ENCODE peak calls at places on chromosomes 13 and 19, in five cellular contexts. One of them, this sample, is unnamed.

GRCh38 chr19:46579286-46579944 is 21.7 kb upstream of the CALM3 start:
- DNase-seq in stomach: no peak
- DNase-seq in brain microvascular endothelial cell: no peak
- DNase-seq in AG04450: no peak
- DNase-seq in ovary: no peak
- DNase-seq in this sample: no peak

GRCh38 chr19:33460221-33460908 is 61.2 kb downstream of the PEPD start:
- DNase-seq in AG04450: no peak
- DNase-seq in stomach: no peak
- DNase-seq in brain microvascular endothelial cell: no peak
- DNase-seq in ovary: no peak
- DNase-seq in this sample: no peak

GRCh38 chr19:6126335-6126974 is 9.0 kb upstream of the ACSBG2 start:
- DNase-seq in ovary: no peak
- DNase-seq in brain microvascular endothelial cell: peak
- DNase-seq in stomach: no peak
- DNase-seq in AG04450: peak
- DNase-seq in this sample: peak

GRCh38 chr19:48836089-48837017 is at the start of gene HSD17B14:
- DNase-seq in ovary: peak
- DNase-seq in stomach: no peak
- DNase-seq in AG04450: no peak
- DNase-seq in brain microvascular endothelial cell: peak
- DNase-seq in this sample: peak

GRCh38 chr19:43527860-43528622 is 1.0 kb upstream of the ETHE1 start:
- DNase-seq in ovary: peak
- DNase-seq in brain microvascular endothelial cell: no peak
- DNase-seq in AG04450: no peak
- DNase-seq in stomach: no peak
- DNase-seq in this sample: peak

GRCh38 chr13:24148414-24149305 is 11.9 kb upstream of the SPATA13 start:
- DNase-seq in AG04450: peak
- DNase-seq in ovary: no peak
- DNase-seq in brain microvascular endothelial cell: peak
- DNase-seq in stomach: peak
- DNase-seq in this sample: peak

GRCh38 chr13:79457390-79457789 is 23.6 kb upstream of the NDFIP2 start:
- DNase-seq in brain microvascular endothelial cell: no peak
- DNase-seq in AG04450: no peak
- DNase-seq in stomach: no peak
- DNase-seq in ovary: no peak
- DNase-seq in this sample: no peak

GRCh38 chr13:113105032-113105993 is at the start of gene F7:
- DNase-seq in brain microvascular endothelial cell: no peak
- DNase-seq in ovary: no peak
- DNase-seq in AG04450: no peak
- DNase-seq in stomach: no peak
- DNase-seq in this sample: peak

GRCh38 chr13:51305558-51305957 is 33.9 kb upstream of the SERPINE3 start:
- DNase-seq in stomach: no peak
- DNase-seq in AG04450: no peak
- DNase-seq in ovary: no peak
- DNase-seq in brain microvascular endothelial cell: no peak
- DNase-seq in this sample: no peak

GRCh38 chr13:61927648-61928047 is 512.0 kb upstream of the PCDH20 start:
- DNase-seq in stomach: no peak
- DNase-seq in AG04450: no peak
- DNase-seq in ovary: no peak
- DNase-seq in brain microvascular endothelial cell: no peak
- DNase-seq in this sample: no peak

GRCh38 chr19:11447347-11448262 is 12.2 kb downstream of the PRKCSH start:
- DNase-seq in brain microvascular endothelial cell: no peak
- DNase-seq in ovary: no peak
- DNase-seq in stomach: no peak
- DNase-seq in AG04450: no peak
- DNase-seq in this sample: no peak

GRCh38 chr13:60078226-60078625 is 85.5 kb downstream of the DIAPH3 start:
- DNase-seq in ovary: no peak
- DNase-seq in brain microvascular endothelial cell: no peak
- DNase-seq in stomach: no peak
- DNase-seq in AG04450: no peak
- DNase-seq in this sample: no peak

GRCh38 chr19:11286312-11286974 is 9.5 kb upstream of the TSPAN16 start:
- DNase-seq in stomach: no peak
- DNase-seq in AG04450: peak
- DNase-seq in ovary: no peak
- DNase-seq in brain microvascular endothelial cell: peak
- DNase-seq in this sample: peak

GRCh38 chr13:26412961-26413716 is 144.3 kb upstream of the WASF3 start:
- DNase-seq in ovary: no peak
- DNase-seq in AG04450: no peak
- DNase-seq in stomach: no peak
- DNase-seq in brain microvascular endothelial cell: no peak
- DNase-seq in this sample: no peak

GRCh38 chr13:99417151-99417820 is 84.0 kb upstream of the TM9SF2 start:
- DNase-seq in ovary: no peak
- DNase-seq in AG04450: no peak
- DNase-seq in brain microvascular endothelial cell: no peak
- DNase-seq in stomach: peak
- DNase-seq in this sample: no peak

GRCh38 chr13:29924951-29925350 is 74.5 kb upstream of the UBL3 start:
- DNase-seq in stomach: no peak
- DNase-seq in ovary: no peak
- DNase-seq in AG04450: no peak
- DNase-seq in brain microvascular endothelial cell: no peak
- DNase-seq in this sample: no peak

GRCh38 chr13:32413284-32413683 is 14.6 kb downstream of the N4BP2L1 start:
- DNase-seq in AG04450: no peak
- DNase-seq in stomach: no peak
- DNase-seq in ovary: no peak
- DNase-seq in brain microvascular endothelial cell: no peak
- DNase-seq in this sample: no peak

GRCh38 chr13:29845440-29846056 is 4.9 kb downstream of the UBL3 start:
- DNase-seq in AG04450: no peak
- DNase-seq in stomach: no peak
- DNase-seq in brain microvascular endothelial cell: no peak
- DNase-seq in ovary: no peak
- DNase-seq in this sample: peak

GRCh38 chr19:8148410-8149231 is 771 bp downstream of the FBN3 start:
- DNase-seq in AG04450: no peak
- DNase-seq in brain microvascular endothelial cell: no peak
- DNase-seq in ovary: no peak
- DNase-seq in stomach: no peak
- DNase-seq in this sample: no peak

GRCh38 chr19:7975037-7975436 is 30.4 kb downstream of the ELAVL1 start:
- DNase-seq in brain microvascular endothelial cell: no peak
- DNase-seq in stomach: no peak
- DNase-seq in AG04450: no peak
- DNase-seq in ovary: no peak
- DNase-seq in this sample: no peak

GRCh38 chr13:99617474-99618255 is 116.4 kb downstream of the TM9SF2 start:
- DNase-seq in AG04450: no peak
- DNase-seq in brain microvascular endothelial cell: peak
- DNase-seq in stomach: no peak
- DNase-seq in ovary: peak
- DNase-seq in this sample: peak

GRCh38 chr19:5672708-5673459 is 7.4 kb downstream of the MICOS13 start:
- DNase-seq in ovary: no peak
- DNase-seq in brain microvascular endothelial cell: no peak
- DNase-seq in stomach: no peak
- DNase-seq in AG04450: no peak
- DNase-seq in this sample: no peak

GRCh38 chr13:93948523-93948922 is 531.0 kb downstream of the DCT start:
- DNase-seq in brain microvascular endothelial cell: no peak
- DNase-seq in ovary: no peak
- DNase-seq in stomach: no peak
- DNase-seq in AG04450: no peak
- DNase-seq in this sample: no peak

GRCh38 chr19:45768644-45769053 is 403 bp downstream of the SIX5 start:
- DNase-seq in ovary: no peak
- DNase-seq in AG04450: no peak
- DNase-seq in brain microvascular endothelial cell: peak
- DNase-seq in stomach: peak
- DNase-seq in this sample: peak

GRCh38 chr13:94956407-94957110 is 244.2 kb upstream of the SOX21 start:
- DNase-seq in ovary: no peak
- DNase-seq in brain microvascular endothelial cell: peak
- DNase-seq in stomach: no peak
- DNase-seq in AG04450: no peak
- DNase-seq in this sample: no peak

GRCh38 chr13:109708014-109708617 is 78.3 kb downstream of the IRS2 start:
- DNase-seq in AG04450: no peak
- DNase-seq in ovary: no peak
- DNase-seq in stomach: no peak
- DNase-seq in brain microvascular endothelial cell: no peak
- DNase-seq in this sample: no peak

GRCh38 chr13:53200498-53201453 is 172.2 kb downstream of the OLFM4 start:
- DNase-seq in AG04450: no peak
- DNase-seq in brain microvascular endothelial cell: no peak
- DNase-seq in stomach: peak
- DNase-seq in ovary: no peak
- DNase-seq in this sample: peak

GRCh38 chr19:29370276-29370675 is 155.5 kb upstream of the VSTM2B start:
- DNase-seq in brain microvascular endothelial cell: no peak
- DNase-seq in AG04450: no peak
- DNase-seq in stomach: no peak
- DNase-seq in ovary: no peak
- DNase-seq in this sample: no peak

GRCh38 chr13:30421093-30422055 is 919 bp upstream of the UBE2L5 start:
- DNase-seq in stomach: peak
- DNase-seq in brain microvascular endothelial cell: peak
- DNase-seq in AG04450: peak
- DNase-seq in ovary: peak
- DNase-seq in this sample: peak

GRCh38 chr13:110397445-110397844 is 90.4 kb downstream of the COL4A2 start:
- DNase-seq in brain microvascular endothelial cell: no peak
- DNase-seq in AG04450: no peak
- DNase-seq in ovary: peak
- DNase-seq in stomach: no peak
- DNase-seq in this sample: peak

GRCh38 chr13:46622013-46622917 is 69.3 kb downstream of the LRCH1 start:
- DNase-seq in stomach: no peak
- DNase-seq in AG04450: no peak
- DNase-seq in ovary: no peak
- DNase-seq in brain microvascular endothelial cell: no peak
- DNase-seq in this sample: no peak

GRCh38 chr13:72403396-72404010 is 323.9 kb downstream of the MZT1 start:
- DNase-seq in ovary: no peak
- DNase-seq in stomach: no peak
- DNase-seq in AG04450: no peak
- DNase-seq in brain microvascular endothelial cell: no peak
- DNase-seq in this sample: no peak

GRCh38 chr19:53553865-53554791 is 16.2 kb downstream of the ZNF331 start:
- DNase-seq in AG04450: peak
- DNase-seq in stomach: peak
- DNase-seq in ovary: peak
- DNase-seq in brain microvascular endothelial cell: peak
- DNase-seq in this sample: peak

GRCh38 chr19:8654591-8655339 is 24.3 kb downstream of the NFILZ start:
- DNase-seq in brain microvascular endothelial cell: no peak
- DNase-seq in stomach: peak
- DNase-seq in ovary: peak
- DNase-seq in AG04450: no peak
- DNase-seq in this sample: peak

GRCh38 chr13:34127523-34127922 is 309.6 kb downstream of the RFC3 start:
- DNase-seq in ovary: no peak
- DNase-seq in brain microvascular endothelial cell: no peak
- DNase-seq in stomach: no peak
- DNase-seq in AG04450: no peak
- DNase-seq in this sample: no peak

GRCh38 chr19:4327877-4328242 is 10.8 kb downstream of the STAP2 start:
- DNase-seq in ovary: no peak
- DNase-seq in AG04450: no peak
- DNase-seq in stomach: no peak
- DNase-seq in brain microvascular endothelial cell: no peak
- DNase-seq in this sample: no peak
- H3K4me3 ChIP-seq in ovary: peak
- H3K4me3 ChIP-seq in AG04450: peak
- H3K4me3 ChIP-seq in stomach: peak
- H3K4me3 ChIP-seq in brain microvascular endothelial cell: peak
- H3K4me3 ChIP-seq in this sample: peak

GRCh38 chr13:97567510-97568243 is 133.7 kb downstream of the RAP2A start:
- DNase-seq in AG04450: no peak
- DNase-seq in ovary: no peak
- DNase-seq in brain microvascular endothelial cell: no peak
- DNase-seq in stomach: peak
- DNase-seq in this sample: peak
- TF ChIP-seq CTCF in AG04450: no peak
- TF ChIP-seq CTCF in ovary: no peak
- TF ChIP-seq CTCF in brain microvascular endothelial cell: no peak
- TF ChIP-seq CTCF in stomach: no peak
- TF ChIP-seq CTCF in this sample: no peak

GRCh38 chr13:88153353-88153752 is 482.2 kb downstream of the SLITRK5 start:
- DNase-seq in stomach: no peak
- DNase-seq in ovary: no peak
- DNase-seq in brain microvascular endothelial cell: no peak
- DNase-seq in AG04450: no peak
- DNase-seq in this sample: no peak
- H3K4me3 ChIP-seq in stomach: no peak
- H3K4me3 ChIP-seq in ovary: no peak
- H3K4me3 ChIP-seq in brain microvascular endothelial cell: no peak
- H3K4me3 ChIP-seq in AG04450: no peak
- H3K4me3 ChIP-seq in this sample: no peak

DNA sequence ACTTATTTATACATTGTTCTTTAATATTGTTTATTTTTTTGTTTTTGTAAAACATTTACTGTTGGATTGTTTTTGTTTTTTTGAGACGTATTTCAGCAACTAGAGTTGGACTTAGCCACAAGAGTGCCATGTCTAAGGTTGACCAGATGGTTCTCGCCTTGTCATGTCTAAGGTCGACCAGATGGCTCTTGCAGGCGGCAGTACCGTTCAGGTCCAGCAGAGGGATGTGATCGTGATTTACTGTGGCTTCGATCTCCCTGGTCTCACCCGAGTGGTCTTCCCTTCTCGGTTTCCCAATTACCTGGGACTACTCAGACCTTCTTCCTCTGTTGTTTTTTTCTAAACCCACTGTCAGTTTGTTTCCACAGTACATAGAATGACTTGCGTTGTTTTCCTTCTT is 1438.6 kb downstream of the UQCRFS1 start:
- DNase-seq in ovary: no peak
- DNase-seq in AG04450: no peak
- DNase-seq in stomach: no peak
- DNase-seq in brain microvascular endothelial cell: no peak
- DNase-seq in this sample: no peak
- TF ChIP-seq CTCF in ovary: no peak
- TF ChIP-seq CTCF in AG04450: peak
- TF ChIP-seq CTCF in stomach: no peak
- TF ChIP-seq CTCF in brain microvascular endothelial cell: peak
- TF ChIP-seq CTCF in this sample: peak